ENCODE peak calls at places on chromosome 11, in four cellular contexts. One of them, this sample, is unnamed.

GRCh38 chr11:121347805-121348204 is 55.2 kb downstream of the SC5D start:
- DNase-seq in H1: no peak
- DNase-seq in GM12878: no peak
- DNase-seq in HepG2: no peak
- DNase-seq in this sample: peak; percentile 29

GRCh38 chr11:28132541-28132940 is 24.4 kb downstream of the METTL15 start:
- DNase-seq in H1: no peak
- DNase-seq in GM12878: no peak
- DNase-seq in HepG2: no peak
- DNase-seq in this sample: no peak

GRCh38 chr11:75592699-75593098 is 30.6 kb downstream of the SERPINH1 start:
- DNase-seq in H1: no peak
- DNase-seq in GM12878: no peak
- DNase-seq in HepG2: no peak
- DNase-seq in this sample: no peak

GRCh38 chr11:90788956-90789355 is 566.1 kb upstream of the CHORDC1 start:
- DNase-seq in H1: no peak
- DNase-seq in GM12878: no peak
- DNase-seq in HepG2: no peak
- DNase-seq in this sample: no peak

GRCh38 chr11:67276821-67277230 is 10.6 kb downstream of the GRK2 start:
- DNase-seq in H1: no peak
- DNase-seq in GM12878: no peak
- DNase-seq in HepG2: no peak
- DNase-seq in this sample: no peak

GRCh38 chr11:10294289-10294953 is 402 bp upstream of the SBF2 start:
- DNase-seq in H1: no peak
- DNase-seq in GM12878: no peak
- DNase-seq in HepG2: no peak
- DNase-seq in this sample: peak; percentile 61

GRCh38 chr11:86201371-86201770 is 43.2 kb upstream of the EED start:
- DNase-seq in H1: no peak
- DNase-seq in GM12878: no peak
- DNase-seq in HepG2: no peak
- DNase-seq in this sample: no peak

GRCh38 chr11:26623076-26623666 is 51.1 kb upstream of the MUC15 start:
- DNase-seq in H1: no peak
- DNase-seq in GM12878: no peak
- DNase-seq in HepG2: no peak
- DNase-seq in this sample: no peak

GRCh38 chr11:12242071-12242672 is 131.8 kb downstream of the MICAL2 start:
- DNase-seq in H1: no peak
- DNase-seq in GM12878: no peak
- DNase-seq in HepG2: no peak
- DNase-seq in this sample: no peak

GRCh38 chr11:85664561-85665481 is at the start of gene CREBZF:
- DNase-seq in H1: peak; percentile 69
- DNase-seq in GM12878: peak; percentile 84
- DNase-seq in HepG2: peak; percentile 85
- DNase-seq in this sample: peak; percentile 93

GRCh38 chr11:7490535-7490934 is 5.2 kb downstream of the OLFML1 start:
- DNase-seq in H1: no peak
- DNase-seq in GM12878: no peak
- DNase-seq in HepG2: no peak
- DNase-seq in this sample: no peak

GRCh38 chr11:106503901-106504300 is 426.4 kb downstream of the AASDHPPT start:
- DNase-seq in H1: no peak
- DNase-seq in GM12878: no peak
- DNase-seq in HepG2: no peak
- DNase-seq in this sample: peak; percentile 7

GRCh38 chr11:1862588-1863351 is 9.9 kb downstream of the LSP1 start:
- DNase-seq in H1: no peak
- DNase-seq in GM12878: no peak
- DNase-seq in HepG2: no peak
- DNase-seq in this sample: no peak

GRCh38 chr11:79594839-79595238 is 154.0 kb upstream of the TENM4 start:
- DNase-seq in H1: no peak
- DNase-seq in GM12878: no peak
- DNase-seq in HepG2: no peak
- DNase-seq in this sample: no peak

GRCh38 chr11:117597083-117597482 is 199.9 kb downstream of the DSCAML1 start:
- DNase-seq in H1: no peak
- DNase-seq in GM12878: no peak
- DNase-seq in HepG2: peak; percentile 21
- DNase-seq in this sample: no peak

GRCh38 chr11:77705195-77705876 is 67.7 kb upstream of the CLNS1A start:
- DNase-seq in H1: no peak
- DNase-seq in GM12878: no peak
- DNase-seq in HepG2: peak; percentile 71
- DNase-seq in this sample: no peak

GRCh38 chr11:77347962-77348361 is 46.5 kb upstream of the GDPD4 start:
- DNase-seq in H1: no peak
- DNase-seq in GM12878: no peak
- DNase-seq in HepG2: no peak
- DNase-seq in this sample: no peak

GRCh38 chr11:73578786-73579185 is 19.1 kb downstream of the FAM168A start:
- DNase-seq in H1: no peak
- DNase-seq in GM12878: peak; percentile 37
- DNase-seq in HepG2: peak; percentile 38
- DNase-seq in this sample: no peak

DNA sequence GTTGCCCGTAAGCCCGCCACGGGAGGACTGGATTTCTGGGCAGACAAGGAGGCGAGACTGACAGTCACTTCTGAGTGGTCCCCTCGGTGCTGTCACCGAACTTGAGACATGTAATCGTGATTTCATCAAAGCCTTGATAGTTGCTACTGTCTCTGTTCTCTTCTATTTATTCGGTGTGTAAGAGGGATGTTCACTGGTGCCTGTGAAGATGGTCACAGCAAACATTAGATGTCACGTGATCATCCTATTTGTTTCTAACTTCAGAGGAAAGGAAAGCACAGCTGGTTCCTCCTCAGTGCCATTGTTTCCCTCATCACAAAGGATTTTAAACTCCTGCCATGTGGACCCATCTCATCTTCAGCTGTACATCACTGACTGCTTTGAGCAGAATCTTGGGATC is 73.1 kb upstream of the CLMP start:
- DNase-seq in H1: no peak
- DNase-seq in GM12878: no peak
- DNase-seq in HepG2: no peak
- DNase-seq in this sample: no peak
- TF ChIP-seq TCF12 in H1: no peak
- TF ChIP-seq TCF12 in GM12878: no peak
- TF ChIP-seq TCF12 in HepG2: no peak
- TF ChIP-seq TCF12 in this sample: no peak

GRCh38 chr11:443542-444199 is 1.9 kb upstream of the ANO9 start:
- DNase-seq in H1: no peak
- DNase-seq in GM12878: no peak
- DNase-seq in HepG2: no peak
- DNase-seq in this sample: no peak
- H3K4me2 ChIP-seq in H1: no peak overlapping the region
- H3K4me2 ChIP-seq in GM12878: no peak overlapping the region
- H3K4me2 ChIP-seq in HepG2: no peak overlapping the region
- H3K4me2 ChIP-seq in this sample: no peak overlapping the region

GRCh38 chr11:47360341-47360740 is 7.8 kb upstream of the MYBPC3 start:
- DNase-seq in H1: no peak
- DNase-seq in GM12878: no peak
- DNase-seq in HepG2: no peak
- DNase-seq in this sample: no peak

GRCh38 chr11:47369676-47370075 is 8.7 kb downstream of the SPI1 start:
- DNase-seq in H1: no peak
- DNase-seq in GM12878: no peak
- DNase-seq in HepG2: no peak
- DNase-seq in this sample: no peak

GRCh38 chr11:47361419-47361818 is 8.9 kb upstream of the MYBPC3 start:
- DNase-seq in H1: no peak
- DNase-seq in GM12878: no peak
- DNase-seq in HepG2: no peak
- DNase-seq in this sample: no peak

GRCh38 chr11:47366020-47366490 is 12.3 kb downstream of the SPI1 start:
- DNase-seq in H1: no peak
- DNase-seq in GM12878: no peak
- DNase-seq in HepG2: no peak
- DNase-seq in this sample: no peak
- TF ChIP-seq EP300 in H1: no peak
- TF ChIP-seq EP300 in GM12878: no peak
- TF ChIP-seq EP300 in HepG2: no peak
- TF ChIP-seq EP300 in this sample: no peak

GRCh38 chr11:34977039-34977906 is 60.9 kb downstream of the PDHX start:
- DNase-seq in H1: no peak
- DNase-seq in GM12878: no peak
- DNase-seq in HepG2: no peak
- DNase-seq in this sample: no peak
- TF ChIP-seq TCF12 in H1: no peak
- TF ChIP-seq TCF12 in GM12878: no peak
- TF ChIP-seq TCF12 in HepG2: no peak
- TF ChIP-seq TCF12 in this sample: peak; percentile 94

This sample was measured in SK-N-SH.